ENCODE peak calls at places on chromosome 6, in five cellular contexts. One of them, this sample, is unnamed.

GRCh38 chr6:35011096-35012041 is 122.3 kb downstream of the ANKS1A start:
- DNase-seq in cardiac muscle cell: no peak
- DNase-seq in endodermal cell: no peak
- DNase-seq in trophoblast cell: no peak
- DNase-seq in uterus: no peak
- DNase-seq in this sample: no peak

GRCh38 chr6:36514554-36515456 is 32.5 kb downstream of the STK38 start:
- DNase-seq in trophoblast cell: no peak
- DNase-seq in uterus: no peak
- DNase-seq in cardiac muscle cell: no peak
- DNase-seq in endodermal cell: no peak
- DNase-seq in this sample: no peak

GRCh38 chr6:5778906-5779305 is 227.8 kb downstream of the NRN1 start:
- DNase-seq in trophoblast cell: no peak
- DNase-seq in uterus: no peak
- DNase-seq in endodermal cell: no peak
- DNase-seq in cardiac muscle cell: no peak
- DNase-seq in this sample: no peak

GRCh38 chr6:75666590-75666989 is 64.9 kb downstream of the SENP6 start:
- DNase-seq in trophoblast cell: no peak
- DNase-seq in endodermal cell: no peak
- DNase-seq in cardiac muscle cell: no peak
- DNase-seq in uterus: no peak
- DNase-seq in this sample: no peak

GRCh38 chr6:143457563-143458359 is 7.2 kb downstream of the PEX3 start:
- DNase-seq in endodermal cell: no peak
- DNase-seq in trophoblast cell: no peak
- DNase-seq in cardiac muscle cell: peak
- DNase-seq in uterus: no peak
- DNase-seq in this sample: no peak

GRCh38 chr6:105484238-105485161 is 81.6 kb upstream of the PREP start:
- DNase-seq in uterus: no peak
- DNase-seq in trophoblast cell: no peak
- DNase-seq in endodermal cell: no peak
- DNase-seq in cardiac muscle cell: peak
- DNase-seq in this sample: no peak

GRCh38 chr6:145763742-145764141 is 28.4 kb upstream of the EPM2A start:
- DNase-seq in cardiac muscle cell: no peak
- DNase-seq in uterus: no peak
- DNase-seq in endodermal cell: no peak
- DNase-seq in trophoblast cell: no peak
- DNase-seq in this sample: no peak

GRCh38 chr6:90399970-90400369 is 103.3 kb upstream of the BACH2 start:
- DNase-seq in endodermal cell: no peak
- DNase-seq in cardiac muscle cell: no peak
- DNase-seq in uterus: no peak
- DNase-seq in trophoblast cell: no peak
- DNase-seq in this sample: no peak

GRCh38 chr6:169940554-169941290 is 189.3 kb downstream of the ERMARD start:
- DNase-seq in cardiac muscle cell: no peak
- DNase-seq in uterus: peak
- DNase-seq in endodermal cell: no peak
- DNase-seq in trophoblast cell: no peak
- DNase-seq in this sample: no peak

GRCh38 chr6:144104898-144105487 is 9.6 kb upstream of the SF3B5 start:
- DNase-seq in trophoblast cell: peak
- DNase-seq in uterus: no peak
- DNase-seq in cardiac muscle cell: peak
- DNase-seq in endodermal cell: no peak
- DNase-seq in this sample: no peak

GRCh38 chr6:4969609-4970285 is 34.1 kb downstream of the RPP40 start:
- DNase-seq in trophoblast cell: no peak
- DNase-seq in endodermal cell: no peak
- DNase-seq in cardiac muscle cell: no peak
- DNase-seq in uterus: no peak
- DNase-seq in this sample: no peak

GRCh38 chr6:122109075-122109474 is 290.4 kb upstream of the HSF2 start:
- DNase-seq in uterus: no peak
- DNase-seq in cardiac muscle cell: no peak
- DNase-seq in trophoblast cell: no peak
- DNase-seq in endodermal cell: no peak
- DNase-seq in this sample: no peak

GRCh38 chr6:47165918-47166317 is 123.8 kb upstream of the ADGRF1 start:
- DNase-seq in uterus: no peak
- DNase-seq in cardiac muscle cell: no peak
- DNase-seq in endodermal cell: no peak
- DNase-seq in trophoblast cell: no peak
- DNase-seq in this sample: no peak

GRCh38 chr6:147071786-147072185 is 132.4 kb upstream of the STXBP5 start:
- DNase-seq in trophoblast cell: no peak
- DNase-seq in endodermal cell: no peak
- DNase-seq in cardiac muscle cell: no peak
- DNase-seq in uterus: no peak
- DNase-seq in this sample: no peak

GRCh38 chr6:162706236-162706635 is 21.3 kb downstream of the PRKN start:
- DNase-seq in uterus: peak
- DNase-seq in cardiac muscle cell: peak
- DNase-seq in endodermal cell: no peak
- DNase-seq in trophoblast cell: no peak
- DNase-seq in this sample: peak

GRCh38 chr6:110951008-110951407 is 7.5 kb upstream of the GTF3C6 start:
- DNase-seq in endodermal cell: no peak
- DNase-seq in cardiac muscle cell: no peak
- DNase-seq in uterus: no peak
- DNase-seq in trophoblast cell: no peak
- DNase-seq in this sample: no peak

GRCh38 chr6:18101271-18101670 is 21.2 kb downstream of the NHLRC1 start:
- DNase-seq in trophoblast cell: no peak
- DNase-seq in endodermal cell: no peak
- DNase-seq in uterus: no peak
- DNase-seq in cardiac muscle cell: no peak
- DNase-seq in this sample: no peak

GRCh38 chr6:33584700-33585402 is 4.8 kb upstream of the BAK1 start:
- DNase-seq in trophoblast cell: no peak
- DNase-seq in uterus: no peak
- DNase-seq in endodermal cell: peak
- DNase-seq in cardiac muscle cell: no peak
- DNase-seq in this sample: no peak

GRCh38 chr6:150169609-150170008 is 26.8 kb downstream of the PPP1R14C start:
- DNase-seq in trophoblast cell: no peak
- DNase-seq in uterus: no peak
- DNase-seq in endodermal cell: no peak
- DNase-seq in cardiac muscle cell: no peak
- DNase-seq in this sample: no peak
- H3K27ac ChIP-seq in trophoblast cell: no peak
- H3K27ac ChIP-seq in uterus: no peak
- H3K27ac ChIP-seq in endodermal cell: no peak
- H3K27ac ChIP-seq in cardiac muscle cell: peak
- H3K27ac ChIP-seq in this sample: peak

GRCh38 chr6:26321005-26321404 is 44.0 kb upstream of the BTN3A2 start:
- DNase-seq in cardiac muscle cell: no peak
- DNase-seq in endodermal cell: no peak
- DNase-seq in trophoblast cell: no peak
- DNase-seq in uterus: no peak
- DNase-seq in this sample: no peak
- H3K4me3 ChIP-seq in cardiac muscle cell: no peak
- H3K4me3 ChIP-seq in endodermal cell: no peak
- H3K4me3 ChIP-seq in trophoblast cell: no peak
- H3K4me3 ChIP-seq in uterus: no peak
- H3K4me3 ChIP-seq in this sample: no peak

GRCh38 chr6:134816300-134816699 is 133.6 kb downstream of the ALDH8A1 start:
- DNase-seq in trophoblast cell: no peak
- DNase-seq in uterus: no peak
- DNase-seq in endodermal cell: no peak
- DNase-seq in cardiac muscle cell: no peak
- DNase-seq in this sample: no peak
- H3K27ac ChIP-seq in trophoblast cell: no peak
- H3K27ac ChIP-seq in uterus: no peak
- H3K27ac ChIP-seq in endodermal cell: no peak
- H3K27ac ChIP-seq in cardiac muscle cell: no peak
- H3K27ac ChIP-seq in this sample: no peak

DNA sequence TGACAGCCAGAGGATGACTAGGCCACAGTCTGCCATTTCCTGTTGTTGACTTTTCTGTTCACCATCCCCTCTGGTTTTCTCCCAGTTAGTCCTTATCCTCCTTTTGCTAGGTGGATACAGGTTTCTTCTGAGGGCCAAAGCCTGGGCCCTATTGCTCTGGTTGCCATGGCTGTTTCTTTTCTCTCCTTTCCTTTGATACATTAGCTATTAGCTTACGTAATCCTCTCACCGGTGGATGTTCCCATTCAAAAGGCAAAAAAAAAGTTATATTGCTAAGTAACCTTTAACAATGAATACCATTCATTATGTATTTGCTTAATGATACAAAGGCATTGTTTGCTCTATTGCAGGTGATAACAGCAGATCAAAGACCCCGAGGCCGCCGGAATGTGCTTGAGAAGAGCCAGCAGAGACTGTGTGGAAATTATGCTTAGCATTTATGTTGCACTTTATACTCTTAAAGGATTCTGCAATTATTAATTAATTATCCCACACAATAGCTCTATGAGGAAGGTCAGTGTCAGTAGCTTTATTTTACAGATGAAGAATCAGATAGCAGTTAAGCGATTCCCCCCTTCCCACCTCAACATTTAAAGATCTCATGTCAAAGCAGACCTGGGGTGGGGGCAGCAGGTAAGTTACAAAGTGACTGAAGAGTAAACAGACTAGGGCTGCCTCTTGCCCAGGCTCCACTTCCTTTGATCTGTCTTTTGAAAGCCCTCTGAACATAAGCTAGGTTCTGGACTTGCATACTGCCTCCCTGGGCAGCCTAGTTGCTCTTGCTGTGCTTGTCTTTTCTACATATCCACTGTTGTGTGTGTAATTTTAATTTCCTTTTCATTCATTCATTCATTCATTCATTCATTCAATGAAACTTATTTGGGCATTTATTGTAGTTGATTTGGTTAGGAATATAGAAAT is 14.5 kb upstream of the TFB1M start:
- DNase-seq in cardiac muscle cell: no peak
- DNase-seq in uterus: no peak
- DNase-seq in endodermal cell: peak
- DNase-seq in trophoblast cell: no peak
- DNase-seq in this sample: no peak
- H3K4me3 ChIP-seq in cardiac muscle cell: no peak
- H3K4me3 ChIP-seq in uterus: no peak
- H3K4me3 ChIP-seq in endodermal cell: peak
- H3K4me3 ChIP-seq in trophoblast cell: no peak
- H3K4me3 ChIP-seq in this sample: no peak

DNA sequence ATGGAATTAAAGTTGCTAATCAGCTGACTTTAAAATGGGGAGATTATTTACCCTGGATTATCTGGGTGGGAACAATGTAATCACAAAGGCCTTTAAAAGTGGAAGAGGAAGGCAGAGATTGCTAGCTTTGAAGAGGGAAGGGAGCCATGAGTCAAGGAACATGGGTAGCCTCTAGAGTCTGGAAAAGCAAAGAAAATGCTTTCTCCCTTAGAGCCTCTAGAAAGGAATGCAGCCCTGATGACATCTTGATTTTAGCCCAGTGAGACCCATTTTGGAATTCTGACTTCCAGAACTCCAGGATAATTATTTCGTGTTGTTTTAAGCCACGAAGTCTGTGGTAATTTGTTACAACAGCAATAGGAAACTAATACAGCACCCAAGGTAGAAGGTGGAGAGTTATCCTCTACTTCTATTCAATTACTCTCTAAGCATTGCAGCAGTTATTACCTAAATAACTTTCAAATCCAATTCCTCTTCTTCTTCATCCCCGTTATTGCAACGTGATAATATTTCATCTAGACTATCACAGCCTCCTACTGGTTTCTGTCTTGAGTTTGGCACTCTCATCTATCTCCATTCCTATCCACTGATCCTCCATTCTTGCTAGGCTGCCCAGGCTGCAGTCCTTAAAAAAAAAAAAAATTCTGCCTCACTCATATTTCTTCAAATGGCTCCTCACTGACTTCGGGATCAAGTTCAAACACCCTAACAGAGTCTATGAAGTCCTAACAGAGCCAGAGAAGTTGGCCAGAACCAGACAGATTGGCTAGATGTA is 224.3 kb downstream of the BTBD9 start:
- DNase-seq in uterus: no peak
- DNase-seq in cardiac muscle cell: no peak
- DNase-seq in trophoblast cell: no peak
- DNase-seq in endodermal cell: no peak
- DNase-seq in this sample: no peak
- H3K27ac ChIP-seq in uterus: peak
- H3K27ac ChIP-seq in cardiac muscle cell: no peak
- H3K27ac ChIP-seq in trophoblast cell: no peak
- H3K27ac ChIP-seq in endodermal cell: no peak
- H3K27ac ChIP-seq in this sample: no peak

GRCh38 chr6:1607236-1607556 is 2.5 kb upstream of the FOXC1 start:
- DNase-seq in cardiac muscle cell: no peak
- DNase-seq in endodermal cell: no peak
- DNase-seq in trophoblast cell: no peak
- DNase-seq in uterus: no peak
- DNase-seq in this sample: no peak
- H3K4me3 ChIP-seq in cardiac muscle cell: peak
- H3K4me3 ChIP-seq in endodermal cell: peak
- H3K4me3 ChIP-seq in trophoblast cell: no peak
- H3K4me3 ChIP-seq in uterus: no peak
- H3K4me3 ChIP-seq in this sample: peak

DNA sequence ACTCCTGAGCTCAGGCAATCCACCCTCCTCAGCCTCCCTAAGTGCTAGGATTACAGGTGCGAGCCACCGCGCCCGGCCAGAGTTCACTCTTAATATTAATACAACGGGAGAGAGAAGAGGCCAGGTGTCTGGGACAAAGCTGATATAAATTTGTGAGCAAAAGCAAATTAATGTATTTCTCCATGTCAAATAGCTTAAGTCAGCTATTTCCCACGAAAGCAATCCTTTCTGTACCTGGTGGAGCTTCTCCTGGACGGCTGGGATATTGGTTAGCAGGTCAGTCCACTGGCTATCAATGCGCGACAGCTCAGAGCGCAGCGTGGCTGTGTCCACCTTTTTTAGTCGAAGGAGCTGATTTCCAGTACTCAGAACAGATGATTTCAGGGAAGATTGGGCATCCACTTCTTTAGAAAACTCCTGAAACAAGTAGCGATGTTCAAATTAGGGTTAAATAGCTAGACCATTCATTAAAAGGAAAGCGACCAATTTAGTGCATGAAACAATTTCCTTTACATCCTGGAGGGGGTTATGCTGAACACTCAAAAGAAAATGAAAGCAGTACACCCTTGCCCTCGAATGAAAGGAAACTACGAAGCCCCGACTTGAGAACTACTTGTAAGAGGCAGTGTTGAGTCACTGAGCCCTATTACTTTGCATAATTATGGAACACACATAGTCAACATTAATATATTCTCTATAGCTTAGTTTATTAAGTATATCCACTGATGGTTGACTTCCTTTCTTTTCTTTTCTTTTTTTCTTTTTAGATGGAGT is 403.4 kb downstream of the SYNE1 start:
- DNase-seq in uterus: no peak
- DNase-seq in cardiac muscle cell: no peak
- DNase-seq in endodermal cell: no peak
- DNase-seq in trophoblast cell: no peak
- DNase-seq in this sample: no peak
- H3K27ac ChIP-seq in uterus: peak
- H3K27ac ChIP-seq in cardiac muscle cell: no peak
- H3K27ac ChIP-seq in endodermal cell: no peak
- H3K27ac ChIP-seq in trophoblast cell: peak
- H3K27ac ChIP-seq in this sample: peak

This sample was measured in left ventricle myocardium inferior.